ENCODE peak calls at places on chromosomes 7 and 10, in six cellular contexts. B, A, Q, Z, P and I are unnamed samples.

GRCh38 chr10:77548157-77548556 is 89.5 kb downstream of the KCNMA1 start:
- DNase-seq in B (no peak), A (no peak), Q (peak; percentile 70), Z (no peak), P (no peak), I (no peak)

GRCh38 chr10:132657127-132657706 is 119.6 kb downstream of the INPP5A start:
- DNase-seq in B (no peak), A (no peak), Q (no peak), Z (no peak), P (no peak), I (no peak)

GRCh38 chr10:29140991-29141390 is 147.9 kb upstream of the LYZL1 start:
- DNase-seq in B (peak; percentile 97), A (no peak), Q (no peak), Z (no peak), P (peak; percentile 96), I (peak; percentile 82)

GRCh38 chr7:129522088-129522970 is 20.0 kb downstream of the SMKR1 start:
- DNase-seq in B (no peak), A (no peak), Q (no peak), Z (no peak), P (no peak), I (no peak)

GRCh38 chr10:127485153-127485857 is 63.8 kb upstream of the NPS start:
- DNase-seq in B (peak; percentile 37), A (no peak), Q (no peak), Z (no peak), P (no peak), I (peak; percentile 2)

GRCh38 chr10:69321037-69321715 is 42.9 kb downstream of the HK1 start:
- DNase-seq in B (no peak), A (no peak), Q (no peak), Z (no peak), P (no peak), I (no peak)

GRCh38 chr7:11557627-11558026 is 274.4 kb downstream of the THSD7A start:
- DNase-seq in B (peak; percentile 32), A (no peak), Q (no peak), Z (no peak), P (no peak), I (no peak)

GRCh38 chr10:121511943-121512342 is 86.3 kb downstream of the FGFR2 start:
- DNase-seq in B (no peak), A (no peak), Q (no peak), Z (no peak), P (no peak), I (no peak)

GRCh38 chr7:74057216-74057925 is 26.2 kb upstream of the LIMK1 start:
- DNase-seq in B (no peak), A (no peak), Q (peak; percentile 25), Z (no peak), P (no peak), I (no peak)

GRCh38 chr10:22992075-22992474 is 64.2 kb downstream of the ARMC3 start:
- DNase-seq in B (no peak), A (no peak), Q (no peak), Z (no peak), P (no peak), I (no peak)

GRCh38 chr7:17062433-17063383 is 180.9 kb upstream of the AGR3 start:
- DNase-seq in B (peak; percentile 41), A (no peak), Q (no peak), Z (no peak), P (no peak), I (no peak)

GRCh38 chr7:43679210-43680068 is 49.9 kb downstream of the COA1 start:
- DNase-seq in B (no peak), A (no peak), Q (no peak), Z (no peak), P (no peak), I (no peak)

GRCh38 chr10:24882047-24882698 is 70.2 kb downstream of the PRTFDC1 start:
- DNase-seq in B (peak; percentile 81), A (no peak), Q (no peak), Z (peak; percentile 28), P (peak; percentile 63), I (no peak)

GRCh38 chr10:75097666-75098285 is 13.7 kb upstream of the SAMD8 start:
- DNase-seq in B (peak; percentile 19), A (no peak), Q (no peak), Z (no peak), P (peak; percentile 33), I (no peak)
- TF ChIP-seq CTCF in B (peak; percentile 42), A (peak; percentile 34), Q (no peak), Z (peak; percentile 17), P (peak; percentile 39), I (peak; percentile 53)

GRCh38 chr10:102395677-102396197 is at the start of gene NFKB2:
- DNase-seq in B (no peak), A (peak; percentile 42), Q (no peak), Z (no peak), P (peak; percentile 87), I (no peak)

GRCh38 chr10:102397222-102398171 is 2.0 kb downstream of the NFKB2 start:
- DNase-seq in B (no peak), A (no peak), Q (no peak), Z (no peak), P (no peak), I (no peak)

GRCh38 chr10:102398172-102399020 is 2.9 kb downstream of the NFKB2 start:
- DNase-seq in B (no peak), A (no peak), Q (peak; percentile 37), Z (no peak), P (no peak), I (no peak)

GRCh38 chr10:102396251-102396650 is 746 bp downstream of the NFKB2 start:
- DNase-seq in B (no peak), A (no peak), Q (peak; percentile 42), Z (no peak), P (no peak), I (no peak)

GRCh38 chr10:102396751-102397151 is 1.2 kb downstream of the NFKB2 start:
- DNase-seq in B (no peak), A (no peak), Q (no peak), Z (no peak), P (no peak), I (no peak)
- H3K4me3 ChIP-seq in B (no peak overlapping the region), A (no peak overlapping the region), Q (no peak overlapping the region), Z (peak overlapping the region; percentile 73), P (peak overlapping the region; percentile 85), I (peak overlapping the region; percentile 75)

DNA sequence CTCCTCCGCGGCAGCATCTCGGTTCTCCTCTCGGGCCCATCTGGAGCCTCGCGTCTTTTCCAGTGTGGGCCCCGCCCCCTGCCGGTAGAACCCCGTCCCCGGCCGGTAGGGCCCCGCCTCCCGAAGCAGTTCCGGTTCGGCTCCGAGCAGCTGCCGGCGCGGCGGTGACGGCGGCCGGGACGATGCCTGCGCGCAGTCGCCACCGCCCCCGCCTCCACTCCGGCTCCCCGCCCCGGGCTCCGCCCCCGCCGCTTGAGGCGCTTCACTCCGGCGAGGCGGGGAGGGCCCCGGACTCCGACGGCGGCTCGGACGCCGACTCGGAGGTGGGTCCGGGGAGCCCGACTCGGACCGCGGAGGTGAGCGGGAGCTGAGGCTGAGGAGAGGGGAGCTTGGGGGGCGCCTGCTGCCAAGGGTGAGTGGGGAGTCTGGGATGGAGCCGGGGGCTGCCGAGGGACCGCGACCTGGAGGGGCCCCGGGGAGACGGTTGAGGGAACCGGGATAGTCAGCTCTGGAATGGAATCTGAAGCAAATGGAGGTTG is at the start of gene SAMD8:
- DNase-seq in B (peak; percentile 96), A (peak; percentile 99), Q (peak; percentile 98), Z (peak; percentile 95), P (peak; percentile 96), I (peak; percentile 71)
- TF ChIP-seq CTCF in B (no peak), A (no peak), Q (peak; percentile 57), Z (peak; percentile 55), P (peak; percentile 13), I (peak; percentile 25)

GRCh38 chr7:37337522-37337921 is 111.1 kb downstream of the ELMO1 start:
- DNase-seq in B (no peak), A (no peak), Q (no peak), Z (no peak), P (no peak), I (no peak)

GRCh38 chr7:37341033-37341630 is 107.5 kb downstream of the ELMO1 start:
- DNase-seq in B (no peak), A (no peak), Q (no peak), Z (no peak), P (no peak), I (no peak)

GRCh38 chr7:37332218-37333016 is 116.2 kb downstream of the ELMO1 start:
- DNase-seq in B (no peak), A (peak; percentile 48), Q (no peak), Z (no peak), P (no peak), I (no peak)

GRCh38 chr7:37333075-37333474 is 115.6 kb downstream of the ELMO1 start:
- DNase-seq in B (no peak), A (no peak), Q (no peak), Z (no peak), P (no peak), I (no peak)

DNA sequence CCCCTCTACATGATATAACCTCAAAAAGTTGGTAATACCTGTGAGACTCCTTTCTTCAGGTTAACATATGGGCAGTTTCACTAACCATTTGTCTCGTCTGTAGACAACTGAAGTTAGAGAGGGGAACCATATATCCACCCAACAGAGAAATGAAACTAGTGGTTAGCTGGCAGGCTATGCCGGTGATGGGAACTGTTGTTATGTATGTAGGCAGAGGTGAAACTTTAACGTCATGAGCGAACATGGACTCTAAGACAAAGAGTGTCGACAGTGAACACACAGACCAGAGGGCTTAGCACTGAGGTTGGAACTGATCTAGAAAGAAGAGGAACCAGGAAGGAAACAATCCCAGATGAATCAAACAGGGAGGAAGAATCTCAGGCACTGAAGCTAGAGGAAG is 112.4 kb downstream of the ELMO1 start:
- DNase-seq in B (no peak), A (no peak), Q (no peak), Z (no peak), P (no peak), I (no peak)
- H3K4me3 ChIP-seq in B (no peak overlapping the region), A (no peak overlapping the region), Q (no peak overlapping the region), Z (no peak overlapping the region), P (no peak overlapping the region), I (no peak overlapping the region)

GRCh38 chr10:124564881-124565280 is 103.3 kb downstream of the LHPP start:
- DNase-seq in B (no peak), A (no peak), Q (peak; percentile 16), Z (no peak), P (no peak), I (no peak)

GRCh38 chr10:124563320-124563719 is 101.7 kb downstream of the LHPP start:
- DNase-seq in B (no peak), A (no peak), Q (no peak), Z (no peak), P (no peak), I (no peak)

GRCh38 chr10:124566222-124566888 is 104.7 kb downstream of the LHPP start:
- DNase-seq in B (no peak), A (no peak), Q (peak; percentile 6), Z (no peak), P (no peak), I (no peak)

GRCh38 chr10:124566981-124567835 is 105.6 kb downstream of the LHPP start:
- DNase-seq in B (no peak), A (no peak), Q (peak; percentile 19), Z (no peak), P (no peak), I (no peak)

DNA sequence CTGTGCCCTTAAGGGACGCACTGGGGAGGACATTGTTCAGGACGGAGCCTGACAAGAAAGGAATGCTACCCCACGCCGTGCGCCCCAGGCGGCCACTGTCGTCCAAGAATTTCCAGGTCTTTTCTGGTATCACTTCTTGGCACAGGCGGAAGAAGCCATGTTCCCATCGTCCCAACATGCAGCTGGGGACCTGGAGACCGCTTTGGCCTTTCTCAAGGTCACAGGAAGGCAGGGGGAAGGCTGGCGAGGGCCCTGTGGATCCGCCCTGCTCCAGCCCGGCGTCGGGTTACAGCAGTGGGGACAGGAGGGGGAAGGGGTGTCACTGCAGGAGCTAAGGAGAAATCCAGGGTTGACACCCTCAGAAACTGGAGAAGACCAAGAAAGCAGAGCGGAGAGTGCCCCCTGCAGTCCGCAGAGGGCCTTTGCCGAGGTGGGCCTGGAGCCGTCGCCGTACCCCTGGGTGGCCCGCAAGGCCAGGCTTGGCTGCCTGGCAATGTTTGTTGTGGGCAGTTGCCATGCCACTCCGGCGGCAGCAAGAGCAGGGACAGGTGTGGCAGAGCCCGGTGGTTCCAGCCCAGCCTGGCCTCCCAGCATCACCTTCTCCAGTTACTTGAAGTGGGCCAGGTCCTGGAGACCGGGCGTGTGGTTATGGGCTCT is 104.1 kb downstream of the LHPP start:
- DNase-seq in B (peak; percentile 41), A (no peak), Q (peak; percentile 38), Z (no peak), P (no peak), I (no peak)
- TF ChIP-seq CTCF in B (peak; percentile 55), A (peak; percentile 30), Q (no peak), Z (peak; percentile 34), P (peak; percentile 26), I (peak; percentile 33)